ENCODE peak calls at places on chromosomes 12 and 14, in five cellular contexts. I, F, S, X and W are unnamed samples.

GRCh38 chr12:113663396-113663795 is 191.7 kb upstream of the LHX5 start:
- DNase-seq in X (no peak), I (no peak), S (no peak), F (no peak), W (no peak)

GRCh38 chr14:41785696-41786095 is 179.0 kb downstream of the LRFN5 start:
- DNase-seq in X (no peak), S (peak; percentile 10), I (no peak), F (no peak), W (no peak)

GRCh38 chr12:20101046-20101445 is 267.3 kb upstream of the PDE3A start:
- DNase-seq in F (no peak), X (no peak), S (no peak), I (no peak), W (no peak)

GRCh38 chr14:29353473-29353872 is 574.2 kb downstream of the PRKD1 start:
- DNase-seq in F (no peak), I (no peak), S (no peak), X (no peak), W (no peak)

GRCh38 chr12:115657081-115658013 is 620.1 kb downstream of the MED13L start:
- DNase-seq in S (no peak), F (no peak), X (no peak), I (no peak), W (no peak)

GRCh38 chr12:94202245-94203180 is 54.1 kb downstream of the PLXNC1 start:
- DNase-seq in F (no peak), S (peak; percentile 64), I (no peak), X (no peak), W (no peak)

GRCh38 chr14:100429537-100429936 is 106.4 kb downstream of the SLC25A47 start:
- DNase-seq in X (no peak), S (peak; percentile 88), I (no peak), F (no peak), W (no peak)

GRCh38 chr12:19833775-19834501 is 394.6 kb downstream of the AEBP2 start:
- DNase-seq in F (no peak), X (no peak), S (no peak), I (no peak), W (no peak)

GRCh38 chr12:15334225-15334624 is 11.9 kb downstream of the PTPRO start:
- DNase-seq in F (no peak), I (no peak), S (no peak), X (no peak), W (no peak)

GRCh38 chr12:117727301-117727700 is 241.5 kb downstream of the KSR2 start:
- DNase-seq in I (no peak), X (no peak), F (no peak), S (no peak), W (no peak)

GRCh38 chr12:53063708-53064612 is 14.1 kb downstream of the TNS2 start:
- DNase-seq in I (peak; percentile 82), S (no peak), F (no peak), X (no peak), W (peak; percentile 91)

GRCh38 chr12:84694111-84694510 is 218.5 kb downstream of the SLC6A15 start:
- DNase-seq in F (no peak), I (no peak), S (no peak), X (no peak), W (no peak)

GRCh38 chr12:34604227-34604626 is 581.9 kb downstream of the ALG10 start:
- DNase-seq in F (no peak), X (no peak), I (no peak), S (no peak), W (no peak)

GRCh38 chr12:57241556-57242310 is 9.3 kb downstream of the STAC3 start:
- DNase-seq in S (no peak), I (no peak), X (no peak), F (no peak), W (no peak)

GRCh38 chr12:2641209-2641608 is 153.6 kb upstream of the FKBP4 start:
- DNase-seq in S (no peak), F (peak; percentile 47), I (no peak), X (peak; percentile 43), W (no peak)

GRCh38 chr14:96772929-96773328 is 24.3 kb upstream of the VRK1 start:
- DNase-seq in S (no peak), I (no peak), F (no peak), X (no peak), W (no peak)

GRCh38 chr12:57853864-57854556 is 7.5 kb upstream of the CTDSP2 start:
- DNase-seq in I (no peak), S (no peak), F (no peak), X (no peak), W (no peak)

GRCh38 chr12:526089-526488 is 66.3 kb downstream of the B4GALNT3 start:
- DNase-seq in I (no peak), S (no peak), F (no peak), X (no peak), W (no peak)

GRCh38 chr12:51242150-51242549 is 3.5 kb downstream of the DAZAP2 start:
- DNase-seq in S (no peak), I (no peak), F (no peak), X (no peak), W (no peak)

GRCh38 chr12:49019435-49020317 is 1.1 kb upstream of the PRKAG1 start:
- DNase-seq in F (no peak), X (peak; percentile 92), I (no peak), S (peak; percentile 39), W (no peak)

GRCh38 chr12:59624732-59625455 is 29.1 kb downstream of the SLC16A7 start:
- DNase-seq in X (no peak), F (no peak), S (no peak), I (no peak), W (no peak)

GRCh38 chr14:21106506-21107359 is 5.9 kb downstream of the TMEM253 start:
- DNase-seq in I (peak; percentile 83), X (peak; percentile 78), S (peak; percentile 84), F (peak; percentile 79), W (no peak)

GRCh38 chr12:25723921-25724491 is 170.9 kb upstream of the LMNTD1 start:
- DNase-seq in S (no peak), X (no peak), F (no peak), I (no peak), W (no peak)

GRCh38 chr12:12979151-12979550 is 20.9 kb downstream of the HEBP1 start:
- DNase-seq in I (no peak), X (no peak), S (no peak), F (no peak), W (no peak)

GRCh38 chr12:30970559-30971202 is 44.1 kb downstream of the TSPAN11 start:
- DNase-seq in I (no peak), F (no peak), X (no peak), S (no peak), W (no peak)

GRCh38 chr12:2686280-2686646 is 108.5 kb upstream of the FKBP4 start:
- DNase-seq in S (no peak), I (no peak), F (no peak), X (no peak), W (peak; percentile 77)

GRCh38 chr14:60878121-60878520 is 102.8 kb downstream of the TRMT5 start:
- DNase-seq in I (no peak), X (no peak), F (no peak), S (no peak), W (no peak)

GRCh38 chr14:29896354-29896768 is 31.3 kb downstream of the PRKD1 start:
- DNase-seq in F (no peak), S (peak; percentile 15), X (no peak), I (no peak), W (no peak)

GRCh38 chr12:30458453-30458852 is 237.2 kb downstream of the IPO8 start:
- DNase-seq in X (no peak), S (no peak), I (no peak), F (no peak), W (no peak)

GRCh38 chr12:113317122-113317521 is 17.8 kb downstream of the SLC8B1 start:
- DNase-seq in F (no peak), I (no peak), S (no peak), X (no peak), W (no peak)

GRCh38 chr12:58541300-58541690 is 379.0 kb downstream of the LRIG3 start:
- DNase-seq in S (no peak), F (no peak), X (no peak), I (no peak), W (no peak)

GRCh38 chr14:31992051-31992450 is 85.1 kb upstream of the ARHGAP5 start:
- DNase-seq in S (no peak), F (no peak), X (no peak), I (no peak), W (no peak)

GRCh38 chr12:13534242-13534641 is 337.7 kb downstream of the EMP1 start:
- DNase-seq in F (no peak), X (no peak), I (no peak), S (no peak), W (no peak)

GRCh38 chr14:92460541-92460915 is 53.1 kb upstream of the RIN3 start:
- DNase-seq in X (no peak), I (no peak), F (no peak), S (no peak), W (no peak)

GRCh38 chr14:75627406-75627805 is 33.3 kb downstream of the ERG28 start:
- DNase-seq in F (no peak), I (no peak), X (no peak), S (peak; percentile 83), W (no peak)
- TF ChIP-seq POLR2A in F (no peak), I (no peak), X (no peak), S (no peak), W (no peak)

DNA sequence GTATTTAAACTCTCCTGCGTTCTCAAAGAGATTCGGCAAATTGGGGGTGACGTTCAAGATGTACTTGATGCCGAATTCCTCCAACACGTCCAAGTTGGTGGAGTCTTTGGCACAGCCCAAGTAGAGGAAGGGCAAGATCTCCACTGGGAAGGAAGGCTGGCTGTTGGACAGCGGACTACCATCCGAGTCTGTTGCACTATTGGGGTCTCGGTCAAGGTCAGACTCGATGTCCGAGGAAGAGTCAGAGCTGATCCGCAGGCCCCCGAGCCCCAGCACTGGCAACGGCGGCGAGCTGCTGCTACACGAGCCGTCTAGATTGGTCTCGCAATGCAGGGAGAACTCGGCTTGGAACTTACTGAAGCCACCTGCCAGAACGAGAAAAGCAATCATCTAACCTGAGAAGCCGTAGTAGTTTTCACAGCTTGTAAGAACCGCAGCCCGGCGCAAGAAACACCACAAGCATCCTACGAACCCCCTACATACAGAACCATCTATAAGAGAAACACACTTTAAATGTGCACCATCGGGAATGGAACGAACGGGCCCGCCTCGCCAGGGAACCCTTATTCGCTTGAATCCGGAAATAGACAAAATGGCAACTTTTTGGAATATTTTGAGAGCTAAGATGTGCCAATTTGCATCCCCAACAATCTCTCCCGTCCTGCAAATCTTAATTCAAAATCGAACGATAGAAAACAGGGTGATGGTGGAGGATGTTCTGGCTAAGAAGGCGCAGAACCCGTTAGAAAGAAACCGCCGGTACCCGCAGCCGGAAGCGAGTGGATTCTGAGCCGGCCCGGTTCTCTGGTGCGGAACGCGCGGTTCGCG is 1.4 kb downstream of the DUSP6 start:
- DNase-seq in X (no peak), F (no peak), I (no peak), S (no peak), W (no peak)
- TF ChIP-seq POLR2A in X (no peak), F (no peak), I (no peak), S (no peak), W (no peak)

DNA sequence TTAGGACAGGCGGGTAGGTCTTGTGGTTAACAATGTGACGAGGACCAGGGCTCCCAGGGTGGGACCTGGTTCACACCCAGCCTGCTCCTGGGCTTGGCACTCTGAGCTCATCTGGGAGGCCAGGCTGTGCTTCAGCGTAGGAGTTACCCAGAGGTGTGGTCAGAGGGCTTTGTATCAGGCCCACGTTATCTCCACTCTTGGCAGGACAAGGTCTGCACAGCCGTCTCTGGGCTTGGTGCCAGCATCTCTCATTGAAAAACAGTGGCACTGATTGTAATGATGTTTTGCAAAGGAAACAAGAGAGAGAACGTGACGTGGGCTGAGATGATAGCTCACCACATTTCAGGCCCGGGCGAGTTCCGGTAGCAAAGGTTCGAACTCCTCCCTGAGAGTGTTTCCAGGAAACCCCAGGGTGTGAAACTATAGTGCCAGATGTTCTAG is 227.1 kb downstream of the KTN1 start:
- DNase-seq in I (peak; percentile 55), S (peak; percentile 28), F (peak; percentile 70), X (no peak), W (no peak)
- TF ChIP-seq POLR2A in I (no peak), S (no peak), F (no peak), X (no peak), W (no peak)

GRCh38 chr12:6851921-6852650 is at the start of gene USP5:
- DNase-seq in X (peak; percentile 99), F (peak; percentile 100), I (peak; percentile 98), S (peak; percentile 98), W (peak; percentile 100)
- TF ChIP-seq POLR2A in X (peak; percentile 80), F (no peak), I (peak; percentile 59), S (peak; percentile 90), W (no peak)